ENCODE peak calls at places on chromosome 2, in ten cellular contexts. G is astrocyte of the spinal cord; S is AG09309; Q is CD8-positive, alpha-beta T cell; R is foreskin fibroblast; Y is GM23338; T is ovary; V is brain microvascular endothelial cell; J is RWPE1; A is adrenal gland. I is an unnamed sample.

GRCh38 chr2:158782126-158782525 is 13.0 kb upstream of the DAPL1 start:
- DNase-seq in S (no peak), Q (no peak), T (no peak), A (no peak), J (no peak), V (no peak), Y (no peak), G (no peak), R (no peak), I (no peak)

GRCh38 chr2:55111570-55112228 is 61.4 kb upstream of the RTN4 start:
- DNase-seq in T (peak; percentile 65), S (peak; percentile 91), G (peak; percentile 93), Y (peak; percentile 39), A (peak; percentile 77), V (peak; percentile 94), R (peak; percentile 94), J (peak; percentile 41), Q (no peak), I (peak; percentile 79)

GRCh38 chr2:121359170-121359569 is 74.2 kb upstream of the TFCP2L1 start:
- DNase-seq in T (no peak), Y (no peak), V (no peak), R (no peak), J (no peak), S (no peak), G (no peak), Q (no peak), A (no peak), I (no peak)

GRCh38 chr2:159933727-159934049 is 128.7 kb downstream of the PLA2R1 start:
- DNase-seq in A (no peak), G (no peak), S (no peak), T (no peak), V (no peak), Q (no peak), J (no peak), R (no peak), Y (no peak), I (peak; percentile 20)

GRCh38 chr2:23554054-23554697 is 169.2 kb downstream of the KLHL29 start:
- DNase-seq in T (peak; percentile 66), G (no peak), J (no peak), R (no peak), Y (no peak), Q (no peak), V (no peak), A (no peak), S (no peak), I (no peak)

GRCh38 chr2:22329097-22329716 is 1055.8 kb upstream of the KLHL29 start:
- DNase-seq in V (no peak), T (no peak), Q (no peak), S (no peak), Y (no peak), G (no peak), R (no peak), J (no peak), A (no peak), I (no peak)

GRCh38 chr2:193695367-193695766 is 1500.6 kb upstream of the TMEFF2 start:
- DNase-seq in S (peak; percentile 1), V (peak; percentile 39), J (peak; percentile 8), G (peak; percentile 64), T (no peak), Q (no peak), A (no peak), Y (peak; percentile 38), R (peak; percentile 10), I (no peak)

GRCh38 chr2:1306029-1306686 is 107.1 kb upstream of the TPO start:
- DNase-seq in V (no peak), Y (no peak), J (no peak), R (no peak), S (no peak), A (no peak), Q (no peak), G (no peak), T (no peak), I (no peak)

GRCh38 chr2:161136696-161137324 is 23.4 kb upstream of the TANK start:
- DNase-seq in T (no peak), Y (no peak), G (peak; percentile 12), A (no peak), S (no peak), J (no peak), V (peak; percentile 23), R (no peak), Q (peak; percentile 9), I (no peak)

GRCh38 chr2:33680906-33681305 is 81.8 kb upstream of the FAM98A start:
- DNase-seq in R (no peak), S (no peak), Y (no peak), J (no peak), V (no peak), A (no peak), T (no peak), G (no peak), Q (no peak), I (no peak)

GRCh38 chr2:33678447-33678846 is 79.3 kb upstream of the FAM98A start:
- DNase-seq in T (no peak), S (no peak), R (no peak), Q (no peak), G (no peak), V (no peak), A (no peak), Y (peak; percentile 38), J (no peak), I (no peak)

GRCh38 chr2:33681333-33681732 is 82.2 kb upstream of the FAM98A start:
- DNase-seq in A (no peak), V (no peak), Y (peak; percentile 32), G (peak; percentile 32), S (no peak), T (no peak), J (no peak), R (no peak), Q (no peak), I (no peak)
- TF ChIP-seq CTCF in A (no peak), V (no peak), Y (no peak), G (peak; percentile 29), S (peak; percentile 25), T (no peak), J (peak; percentile 20), R (peak; percentile 25), Q (no peak), I (peak; percentile 9)

DNA sequence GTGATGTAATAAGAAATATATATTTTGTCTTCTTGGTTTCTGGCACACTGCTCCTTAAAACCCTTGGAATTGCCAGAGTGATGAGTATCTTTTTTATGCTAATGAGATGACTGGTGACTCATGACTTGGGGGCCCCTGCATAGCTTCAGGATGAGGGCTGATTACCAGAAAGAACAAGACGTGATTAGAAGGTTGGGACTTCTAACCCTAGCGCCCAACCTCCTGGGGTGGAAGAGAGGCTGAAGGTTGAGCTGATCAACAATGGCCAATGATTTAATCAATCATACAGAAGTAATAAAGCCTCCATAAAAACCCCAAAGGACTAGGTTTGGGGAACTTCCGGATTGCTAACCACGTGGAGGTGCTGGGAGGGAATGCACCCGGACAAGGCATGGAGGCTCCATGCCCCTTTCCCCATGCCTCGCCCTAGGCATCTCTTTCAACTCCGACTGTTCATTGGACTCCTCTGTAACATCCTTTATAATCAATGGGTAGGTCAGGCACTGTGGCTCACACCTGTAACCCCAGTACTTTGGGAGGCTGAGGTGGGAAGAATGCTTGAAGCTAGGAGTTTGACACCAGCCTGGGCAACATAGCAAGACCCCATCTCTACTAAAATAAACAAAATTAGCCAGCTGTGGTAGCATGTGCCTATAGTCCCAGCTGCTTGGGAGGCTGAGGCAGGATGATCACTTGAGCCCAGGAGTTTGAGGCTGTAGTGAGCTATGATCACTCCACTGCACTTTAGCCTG is 89.0 kb downstream of the HS1BP3 start:
- DNase-seq in Q (no peak), Y (peak; percentile 19), S (no peak), T (no peak), A (no peak), G (peak; percentile 92), V (peak; percentile 77), J (peak; percentile 75), R (peak; percentile 78), I (no peak)
- TF ChIP-seq CTCF in Q (no peak), Y (no peak), S (no peak), T (no peak), A (no peak), G (no peak), V (no peak), J (no peak), R (no peak), I (no peak)

GRCh38 chr2:232817756-232818155 is 41.4 kb upstream of the KCNJ13 start:
- DNase-seq in V (no peak), G (no peak), J (no peak), T (no peak), S (no peak), Y (no peak), R (no peak), Q (no peak), A (no peak), I (no peak)
- TF ChIP-seq CTCF in V (no peak), G (no peak), J (no peak), T (no peak), S (no peak), Y (no peak), R (no peak), Q (no peak), A (no peak), I (no peak)

GRCh38 chr2:80186262-80186661 is 118.3 kb downstream of the LRRTM1 start:
- DNase-seq in S (no peak), Q (no peak), A (no peak), J (no peak), Y (no peak), R (no peak), G (no peak), V (no peak), T (no peak), I (no peak)

GRCh38 chr2:80185091-80185490 is 119.5 kb downstream of the LRRTM1 start:
- DNase-seq in J (no peak), G (no peak), S (no peak), Q (no peak), T (no peak), V (no peak), A (no peak), R (no peak), Y (no peak), I (no peak)

DNA sequence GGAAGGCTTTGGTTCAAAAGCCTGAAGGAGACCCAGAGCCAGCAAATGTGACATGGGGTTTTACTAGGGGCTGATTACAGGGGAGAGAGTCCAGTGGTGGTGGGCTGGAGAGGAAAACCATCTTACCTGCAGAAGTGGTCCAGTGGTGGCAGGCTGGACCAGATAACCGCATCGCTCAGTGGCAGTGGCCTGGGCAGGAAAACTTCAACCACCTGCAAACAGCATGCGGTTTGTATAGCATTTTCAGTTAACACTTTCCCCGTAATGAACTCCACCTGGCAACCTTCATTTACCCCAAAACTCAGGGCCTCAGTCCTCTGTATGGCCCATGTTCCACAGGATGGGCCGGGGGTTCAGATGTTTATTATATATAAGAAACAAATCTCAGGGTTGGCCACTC is 114.4 kb downstream of the LRRTM1 start:
- DNase-seq in A (no peak), R (no peak), S (no peak), V (no peak), G (no peak), Y (no peak), T (no peak), Q (no peak), J (no peak), I (no peak)
- TF ChIP-seq CTCF in A (no peak), R (no peak), S (no peak), V (no peak), G (no peak), Y (no peak), T (no peak), Q (no peak), J (no peak), I (no peak)